ENCODE peak calls at places on chromosomes 3 and 15, in four cellular contexts. S is SK-N-SH, L is DND-41, G is spleen. V is an unnamed sample. For H3K36me3, the result is how much of the 10 kb centered on the place peaks cover.

GRCh38 chr3:101193957-101194356 is 126.4 kb downstream of the IMPG2 start:
- DNase-seq in S (no peak), L (no peak), G (no peak), V (no peak)

GRCh38 chr3:43729707-43730399 is 39.1 kb downstream of the ABHD5 start:
- DNase-seq in S (no peak), L (no peak), G (no peak), V (no peak)

GRCh38 chr15:41661078-41661528 is 898 bp downstream of the MGA start:
- DNase-seq in S (peak), L (no peak), G (no peak), V (no peak)

GRCh38 chr15:53297828-53298227 is 461.6 kb downstream of the WDR72 start:
- DNase-seq in S (no peak), L (no peak), G (no peak), V (no peak)

GRCh38 chr3:45479627-45480026 is 91.3 kb downstream of the LARS2 start:
- DNase-seq in S (no peak), L (no peak), G (no peak), V (no peak)

GRCh38 chr15:67794832-67795574 is 30.3 kb upstream of the SKOR1 start:
- DNase-seq in S (no peak), L (peak), G (no peak), V (no peak)

GRCh38 chr15:81754078-81754477 is 291.7 kb downstream of the MEX3B start:
- DNase-seq in S (no peak), L (no peak), G (no peak), V (no peak)

GRCh38 chr3:172213168-172213567 is 173.8 kb downstream of the FNDC3B start:
- DNase-seq in S (no peak), L (no peak), G (no peak), V (no peak)

GRCh38 chr15:29785068-29785467 is 37.2 kb downstream of the TJP1 start:
- DNase-seq in S (no peak), L (no peak), G (no peak), V (no peak)

GRCh38 chr15:42494998-42495360 is 455 bp upstream of the SNAP23 start:
- DNase-seq in S (peak), L (no peak), G (no peak), V (no peak)

GRCh38 chr3:96958856-96959255 is 144.5 kb downstream of the EPHA6 start:
- DNase-seq in S (no peak), L (no peak), G (no peak), V (no peak)

GRCh38 chr3:31729082-31729481 is 196.4 kb downstream of the STT3B start:
- DNase-seq in S (no peak), L (no peak), G (no peak), V (no peak)

GRCh38 chr3:20836801-20837200 is 650.8 kb upstream of the SGO1 start:
- DNase-seq in S (no peak), L (no peak), G (no peak), V (no peak)

GRCh38 chr3:36744770-36745169 is 19.6 kb downstream of the DCLK3 start:
- DNase-seq in S (peak), L (no peak), G (no peak), V (no peak)

GRCh38 chr15:48149858-48150257 is 28.2 kb downstream of the MYEF2 start:
- DNase-seq in S (no peak), L (no peak), G (no peak), V (no peak)

GRCh38 chr15:29937956-29938355 is 115.7 kb upstream of the TJP1 start:
- DNase-seq in S (no peak), L (no peak), G (no peak), V (no peak)

GRCh38 chr3:70064194-70064787 is 64.8 kb downstream of the SAMMSON start:
- DNase-seq in S (peak), L (peak), G (no peak), V (no peak)

GRCh38 chr15:96767703-96768434 is 437.4 kb downstream of the NR2F2 start:
- DNase-seq in S (no peak), L (no peak), G (no peak), V (no peak)

GRCh38 chr3:147421184-147421912 is 12.2 kb downstream of the ZIC1 start:
- DNase-seq in S (peak), L (no peak), G (no peak), V (no peak)

GRCh38 chr3:38168988-38169363 is 3.6 kb downstream of the OXSR1 start:
- DNase-seq in S (no peak), L (no peak), G (no peak), V (no peak)

GRCh38 chr15:37856109-37856508 is 78.3 kb upstream of the TMCO5A start:
- DNase-seq in S (no peak), L (no peak), G (no peak), V (no peak)

GRCh38 chr15:89042387-89042786 is 45.9 kb upstream of the ABHD2 start:
- DNase-seq in S (no peak), L (no peak), G (no peak), V (no peak)

GRCh38 chr15:52281085-52282035 is 14.2 kb downstream of the MYO5C start:
- DNase-seq in S (no peak), L (no peak), G (no peak), V (no peak)

GRCh38 chr15:44490628-44491027 is 46.3 kb upstream of the EIF3J start:
- DNase-seq in S (no peak), L (no peak), G (no peak), V (no peak)

GRCh38 chr3:170640737-170641171 is 54.9 kb upstream of the SLC7A14 start:
- DNase-seq in S (no peak), L (no peak), G (no peak), V (no peak)

GRCh38 chr15:41881925-41882688 is 11.7 kb downstream of the SPTBN5 start:
- DNase-seq in S (no peak), L (no peak), G (no peak), V (no peak)

GRCh38 chr15:33098082-33099058 is 96.1 kb downstream of the FMN1 start:
- DNase-seq in S (no peak), L (no peak), G (no peak), V (no peak)

GRCh38 chr15:73323956-73324355 is 44.8 kb downstream of the HCN4 start:
- DNase-seq in S (no peak), L (no peak), G (peak), V (no peak)

GRCh38 chr3:196620228-196620627 is 19.3 kb upstream of the NRROS start:
- DNase-seq in S (no peak), L (no peak), G (peak), V (peak)

GRCh38 chr3:159616234-159616825 is 372.3 kb upstream of the IL12A start:
- DNase-seq in S (no peak), L (no peak), G (no peak), V (no peak)

GRCh38 chr3:129890125-129890524 is 3.4 kb downstream of the TMCC1 start:
- DNase-seq in S (no peak), L (peak), G (no peak), V (peak)

GRCh38 chr3:98972155-98972554 is 70.7 kb upstream of the DCBLD2 start:
- DNase-seq in S (no peak), L (no peak), G (no peak), V (no peak)

GRCh38 chr3:13111173-13111873 is 38.1 kb upstream of the IQSEC1 start:
- DNase-seq in S (no peak), L (no peak), G (peak), V (no peak)

GRCh38 chr3:171962137-171962720 is 77.1 kb upstream of the FNDC3B start:
- DNase-seq in S (no peak), L (no peak), G (no peak), V (no peak)

GRCh38 chr3:105513886-105514285 is 147.2 kb downstream of the ALCAM start:
- DNase-seq in S (no peak), L (no peak), G (no peak), V (no peak)

DNA sequence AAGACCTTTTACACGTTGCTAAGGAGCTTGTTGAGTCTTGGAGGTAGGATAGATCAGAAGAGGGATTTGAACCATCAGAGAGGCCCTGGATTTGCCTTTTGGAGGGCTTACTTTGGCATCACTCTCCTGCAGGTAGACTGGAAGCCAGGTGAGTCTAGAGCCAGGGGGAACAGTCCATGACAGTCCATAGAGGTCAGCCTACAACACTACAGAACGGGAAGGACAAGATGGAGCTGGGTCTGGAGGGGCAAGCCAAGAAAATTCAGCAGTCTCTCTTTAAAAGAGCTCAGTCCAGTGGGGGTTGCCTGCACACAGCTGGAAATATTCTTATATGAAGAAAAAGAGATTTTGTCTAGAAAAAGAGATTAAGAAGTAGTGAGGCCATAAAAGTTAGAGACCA is 60.7 kb downstream of the HHLA2 start:
- DNase-seq in S (no peak), L (no peak), G (no peak), V (no peak)
- H3K4me3 ChIP-seq in S (no peak), L (no peak), G (no peak), V (no peak)

GRCh38 chr3:113086506-113087461 is 96.0 kb downstream of the GTPBP8 start:
- DNase-seq in S (peak), L (no peak), G (no peak), V (no peak)
- TF ChIP-seq CTCF in S (no peak), L (no peak), G (no peak), V (peak)

GRCh38 chr3:9681723-9682081 is 21.9 kb upstream of the CPNE9 start:
- DNase-seq in S (no peak), L (no peak), G (no peak), V (no peak)

GRCh38 chr3:9681011-9681722 is 22.5 kb upstream of the CPNE9 start:
- DNase-seq in S (no peak), L (no peak), G (no peak), V (no peak)

GRCh38 chr3:9676780-9677179 is 26.9 kb upstream of the CPNE9 start:
- DNase-seq in S (no peak), L (no peak), G (no peak), V (no peak)

GRCh38 chr3:9679476-9680097 is 24.0 kb upstream of the CPNE9 start:
- DNase-seq in S (no peak), L (no peak), G (no peak), V (no peak)

GRCh38 chr3:9678493-9678892 is 25.1 kb upstream of the CPNE9 start:
- DNase-seq in S (no peak), L (no peak), G (no peak), V (no peak)
- H3K36me3 ChIP-seq in S (half or more), L (half or more), G (half or more), V (under half)

DNA sequence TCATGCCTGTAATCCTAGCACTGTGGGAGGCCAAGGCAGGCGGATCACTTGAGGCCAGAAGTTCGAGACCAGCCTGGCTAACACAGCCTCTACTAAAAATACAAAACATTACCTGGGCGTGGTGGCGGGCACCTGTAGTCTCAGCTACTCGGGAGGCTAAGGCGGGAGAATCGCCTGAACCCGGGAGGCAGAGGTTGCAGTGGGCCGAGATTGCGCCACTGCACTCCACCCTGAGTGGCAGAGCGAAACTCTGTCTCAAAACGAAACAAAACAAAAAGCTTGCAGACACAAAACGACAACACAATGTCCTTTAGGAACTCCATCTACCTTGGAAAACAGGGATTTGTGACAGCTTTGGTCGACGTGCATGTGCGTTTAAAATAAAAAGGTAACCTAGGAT is 716 bp upstream of the KLHL24 start:
- DNase-seq in S (no peak), L (no peak), G (peak), V (no peak)
- H3K4me3 ChIP-seq in S (no peak), L (no peak), G (peak), V (peak)

V was measured in GM06990.